ENCODE peak calls at places on chromosomes 3 and 15, in seven cellular contexts. One of them, this sample, is unnamed.

GRCh38 chr3:126937533-126938432 is 45.1 kb upstream of the PLXNA1 start:
- DNase-seq in T follicular helper cell: no peak
- DNase-seq in activated T-cell treated with anti-CD3 and anti-CD28 coated beads, Interleukin-2, amount 50 U/mL, for 72 hours: no peak
- DNase-seq in posterior cingulate gyrus: no peak
- DNase-seq in AG04449: no peak
- DNase-seq in T-helper 9 cell: no peak
- DNase-seq in SW 1271: no peak
- DNase-seq in this sample: no peak

GRCh38 chr3:127408022-127408683 is 120.3 kb upstream of the PRR20G start:
- DNase-seq in T follicular helper cell: no peak
- DNase-seq in activated T-cell treated with anti-CD3 and anti-CD28 coated beads, Interleukin-2, amount 50 U/mL, for 72 hours: no peak
- DNase-seq in posterior cingulate gyrus: peak
- DNase-seq in AG04449: no peak
- DNase-seq in T-helper 9 cell: no peak
- DNase-seq in SW 1271: no peak
- DNase-seq in this sample: no peak

GRCh38 chr3:99714146-99714545 is 75.8 kb downstream of the COL8A1 start:
- DNase-seq in T follicular helper cell: no peak
- DNase-seq in activated T-cell treated with anti-CD3 and anti-CD28 coated beads, Interleukin-2, amount 50 U/mL, for 72 hours: no peak
- DNase-seq in posterior cingulate gyrus: no peak
- DNase-seq in AG04449: peak
- DNase-seq in T-helper 9 cell: no peak
- DNase-seq in SW 1271: no peak
- DNase-seq in this sample: no peak

GRCh38 chr3:16817201-16817600 is 67.6 kb upstream of the PLCL2 start:
- DNase-seq in T follicular helper cell: no peak
- DNase-seq in activated T-cell treated with anti-CD3 and anti-CD28 coated beads, Interleukin-2, amount 50 U/mL, for 72 hours: no peak
- DNase-seq in posterior cingulate gyrus: no peak
- DNase-seq in AG04449: no peak
- DNase-seq in T-helper 9 cell: no peak
- DNase-seq in SW 1271: no peak
- DNase-seq in this sample: no peak

GRCh38 chr3:176919836-176920760 is 277.2 kb downstream of the TBL1XR1 start:
- DNase-seq in T follicular helper cell: no peak
- DNase-seq in activated T-cell treated with anti-CD3 and anti-CD28 coated beads, Interleukin-2, amount 50 U/mL, for 72 hours: no peak
- DNase-seq in posterior cingulate gyrus: no peak
- DNase-seq in AG04449: peak
- DNase-seq in T-helper 9 cell: no peak
- DNase-seq in SW 1271: no peak
- DNase-seq in this sample: no peak

GRCh38 chr15:67823371-67824156 is 1.7 kb upstream of the SKOR1 start:
- DNase-seq in T follicular helper cell: no peak
- DNase-seq in activated T-cell treated with anti-CD3 and anti-CD28 coated beads, Interleukin-2, amount 50 U/mL, for 72 hours: peak
- DNase-seq in posterior cingulate gyrus: peak
- DNase-seq in AG04449: no peak
- DNase-seq in T-helper 9 cell: no peak
- DNase-seq in SW 1271: no peak
- DNase-seq in this sample: peak

GRCh38 chr3:55156851-55157650 is 229.2 kb upstream of the LRTM1 start:
- DNase-seq in T follicular helper cell: no peak
- DNase-seq in activated T-cell treated with anti-CD3 and anti-CD28 coated beads, Interleukin-2, amount 50 U/mL, for 72 hours: no peak
- DNase-seq in posterior cingulate gyrus: no peak
- DNase-seq in AG04449: no peak
- DNase-seq in T-helper 9 cell: no peak
- DNase-seq in SW 1271: no peak
- DNase-seq in this sample: no peak

GRCh38 chr15:65006876-65007275 is 17.2 kb upstream of the SPG21 start:
- DNase-seq in T follicular helper cell: no peak
- DNase-seq in activated T-cell treated with anti-CD3 and anti-CD28 coated beads, Interleukin-2, amount 50 U/mL, for 72 hours: no peak
- DNase-seq in posterior cingulate gyrus: no peak
- DNase-seq in AG04449: no peak
- DNase-seq in T-helper 9 cell: no peak
- DNase-seq in SW 1271: no peak
- DNase-seq in this sample: no peak

GRCh38 chr3:120093923-120094775 is at the start of gene GSK3B:
- DNase-seq in T follicular helper cell: peak
- DNase-seq in activated T-cell treated with anti-CD3 and anti-CD28 coated beads, Interleukin-2, amount 50 U/mL, for 72 hours: peak
- DNase-seq in posterior cingulate gyrus: peak
- DNase-seq in AG04449: no peak
- DNase-seq in T-helper 9 cell: peak
- DNase-seq in SW 1271: peak
- DNase-seq in this sample: peak

GRCh38 chr15:66038387-66039116 is 169.3 kb downstream of the RAB11A start:
- DNase-seq in T follicular helper cell: no peak
- DNase-seq in activated T-cell treated with anti-CD3 and anti-CD28 coated beads, Interleukin-2, amount 50 U/mL, for 72 hours: no peak
- DNase-seq in posterior cingulate gyrus: no peak
- DNase-seq in AG04449: no peak
- DNase-seq in T-helper 9 cell: no peak
- DNase-seq in SW 1271: no peak
- DNase-seq in this sample: no peak

GRCh38 chr3:122415762-122416654 is at the start of gene WDR5B:
- DNase-seq in T follicular helper cell: peak
- DNase-seq in activated T-cell treated with anti-CD3 and anti-CD28 coated beads, Interleukin-2, amount 50 U/mL, for 72 hours: peak
- DNase-seq in posterior cingulate gyrus: peak
- DNase-seq in AG04449: peak
- DNase-seq in T-helper 9 cell: peak
- DNase-seq in SW 1271: no peak
- DNase-seq in this sample: peak

GRCh38 chr3:72535789-72536188 is 312.5 kb downstream of the SHQ1 start:
- DNase-seq in T follicular helper cell: no peak
- DNase-seq in activated T-cell treated with anti-CD3 and anti-CD28 coated beads, Interleukin-2, amount 50 U/mL, for 72 hours: no peak
- DNase-seq in posterior cingulate gyrus: no peak
- DNase-seq in AG04449: no peak
- DNase-seq in T-helper 9 cell: no peak
- DNase-seq in SW 1271: no peak
- DNase-seq in this sample: no peak

GRCh38 chr3:72234394-72234793 is 449.4 kb upstream of the PROK2 start:
- DNase-seq in T follicular helper cell: no peak
- DNase-seq in activated T-cell treated with anti-CD3 and anti-CD28 coated beads, Interleukin-2, amount 50 U/mL, for 72 hours: no peak
- DNase-seq in posterior cingulate gyrus: no peak
- DNase-seq in AG04449: peak
- DNase-seq in T-helper 9 cell: no peak
- DNase-seq in SW 1271: no peak
- DNase-seq in this sample: no peak

GRCh38 chr3:58161435-58162398 is 49.1 kb downstream of the DNASE1L3 start:
- DNase-seq in T follicular helper cell: no peak
- DNase-seq in activated T-cell treated with anti-CD3 and anti-CD28 coated beads, Interleukin-2, amount 50 U/mL, for 72 hours: no peak
- DNase-seq in posterior cingulate gyrus: no peak
- DNase-seq in AG04449: peak
- DNase-seq in T-helper 9 cell: no peak
- DNase-seq in SW 1271: peak
- DNase-seq in this sample: no peak

GRCh38 chr15:78938608-78939488 is 6.0 kb downstream of the CTSH start:
- DNase-seq in T follicular helper cell: no peak
- DNase-seq in activated T-cell treated with anti-CD3 and anti-CD28 coated beads, Interleukin-2, amount 50 U/mL, for 72 hours: peak
- DNase-seq in posterior cingulate gyrus: no peak
- DNase-seq in AG04449: no peak
- DNase-seq in T-helper 9 cell: no peak
- DNase-seq in SW 1271: no peak
- DNase-seq in this sample: peak

GRCh38 chr15:58515807-58516206 is 84.0 kb downstream of the LIPC start:
- DNase-seq in T follicular helper cell: no peak
- DNase-seq in activated T-cell treated with anti-CD3 and anti-CD28 coated beads, Interleukin-2, amount 50 U/mL, for 72 hours: peak
- DNase-seq in posterior cingulate gyrus: no peak
- DNase-seq in AG04449: no peak
- DNase-seq in T-helper 9 cell: no peak
- DNase-seq in SW 1271: no peak
- DNase-seq in this sample: peak

GRCh38 chr15:73165844-73166243 is 113.6 kb downstream of the NEO1 start:
- DNase-seq in T follicular helper cell: no peak
- DNase-seq in activated T-cell treated with anti-CD3 and anti-CD28 coated beads, Interleukin-2, amount 50 U/mL, for 72 hours: no peak
- DNase-seq in posterior cingulate gyrus: no peak
- DNase-seq in AG04449: no peak
- DNase-seq in T-helper 9 cell: no peak
- DNase-seq in SW 1271: no peak
- DNase-seq in this sample: no peak

This sample was measured in OCI-LY7.